ENCODE peak calls at places on chromosomes 11 and 22, in four cellular contexts. C, G, U and B are unnamed samples.

GRCh38 chr11:59787816-59788215 is 22.8 kb downstream of the MRPL16 start:
- DNase-seq in U (no peak), C (no peak), G (no peak), B (no peak)

GRCh38 chr22:48391171-48391711 is 1436.4 kb downstream of the BRD1 start:
- DNase-seq in C (no peak), G (peak; percentile 42), U (no peak), B (peak; percentile 49)

GRCh38 chr22:31142285-31142684 is 2.0 kb upstream of the PLA2G3 start:
- DNase-seq in C (no peak), U (no peak), G (no peak), B (no peak)

GRCh38 chr22:32466496-32466895 is 2.2 kb upstream of the BPIFC start:
- DNase-seq in G (no peak), C (no peak), U (no peak), B (no peak)

GRCh38 chr22:19818264-19819208 is 36.1 kb downstream of the GNB1L start:
- DNase-seq in G (peak; percentile 63), C (no peak), U (no peak), B (peak; percentile 71)

GRCh38 chr11:120025606-120026335 is 112.1 kb downstream of the TRIM29 start:
- DNase-seq in C (no peak), G (peak; percentile 85), U (no peak), B (no peak)

GRCh38 chr22:21766933-21767462 is 31.4 kb upstream of the YPEL1 start:
- DNase-seq in U (no peak), G (no peak), C (peak; percentile 76), B (no peak)

GRCh38 chr11:9838961-9839360 is 175.1 kb downstream of the SWAP70 start:
- DNase-seq in C (no peak), U (no peak), G (no peak), B (no peak)

GRCh38 chr11:2643746-2644145 is 56.0 kb downstream of the KCNQ1OT1 start:
- DNase-seq in U (no peak), G (no peak), C (no peak), B (no peak)

GRCh38 chr11:103358251-103358650 is 249.0 kb downstream of the DYNC2H1 start:
- DNase-seq in U (no peak), G (no peak), C (no peak), B (no peak)

GRCh38 chr11:77125191-77125590 is 2.9 kb upstream of the MYO7A start:
- DNase-seq in G (no peak), U (no peak), C (no peak), B (no peak)

GRCh38 chr11:17063171-17064002 is 14.1 kb downstream of the RPS13 start:
- DNase-seq in U (peak; percentile 46), C (peak; percentile 81), G (peak; percentile 27), B (no peak)

DNA sequence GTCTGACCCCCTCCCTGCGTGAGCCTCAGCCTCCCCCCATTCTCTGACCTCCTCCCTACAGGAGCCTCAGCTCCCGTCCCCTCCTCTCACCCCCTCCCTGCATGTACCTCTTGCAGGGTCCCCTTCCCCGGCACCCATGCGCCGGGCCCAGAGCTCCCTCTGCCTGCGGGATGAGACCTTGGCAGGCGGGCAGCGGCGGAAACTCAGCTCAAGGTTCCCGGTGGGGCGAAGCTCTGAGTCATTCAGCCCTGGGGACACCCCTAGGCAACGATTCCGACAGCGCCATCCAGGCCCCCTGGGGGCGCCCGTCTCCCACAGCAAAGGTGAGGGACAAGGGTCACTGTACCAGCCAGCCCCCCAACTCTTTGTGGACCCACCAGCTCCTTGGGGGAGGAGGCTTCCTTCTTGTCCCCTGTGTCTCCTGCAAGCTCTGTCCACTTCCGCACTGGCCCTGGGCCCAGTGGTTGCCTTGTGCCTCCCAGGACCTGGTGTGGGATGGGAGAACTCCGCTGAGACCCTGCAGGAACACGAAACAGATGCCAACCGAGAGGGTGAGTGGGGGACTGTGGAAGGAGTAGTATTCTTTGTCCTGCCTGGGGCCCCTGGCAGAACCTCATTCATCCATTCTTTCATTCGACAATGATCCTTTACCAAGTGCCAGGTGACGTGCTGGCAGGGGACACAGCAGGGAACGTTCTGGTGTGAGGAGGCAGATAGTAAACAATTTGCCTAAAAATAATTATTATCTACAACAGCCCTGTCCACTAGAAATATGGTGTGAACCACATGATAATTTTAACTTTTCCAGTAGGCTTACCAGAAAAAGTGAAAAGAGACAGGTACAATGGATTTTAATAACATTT is 3.7 kb upstream of the RPS6KA4 start:
- DNase-seq in U (peak; percentile 77), C (peak; percentile 92), G (peak; percentile 89), B (no peak)
- H3K4me3 ChIP-seq in U (peak overlapping the region; percentile 29), C (peak overlapping the region; percentile 21), G (peak overlapping the region; percentile 22), B (peak overlapping the region; percentile 19)

GRCh38 chr11:33536178-33536577 is 164.4 kb downstream of the C11orf91 start:
- DNase-seq in G (no peak), U (no peak), C (no peak), B (no peak)
- TF ChIP-seq POLR2AphosphoS5 in G (no peak), U (no peak), C (no peak), B (no peak)

DNA sequence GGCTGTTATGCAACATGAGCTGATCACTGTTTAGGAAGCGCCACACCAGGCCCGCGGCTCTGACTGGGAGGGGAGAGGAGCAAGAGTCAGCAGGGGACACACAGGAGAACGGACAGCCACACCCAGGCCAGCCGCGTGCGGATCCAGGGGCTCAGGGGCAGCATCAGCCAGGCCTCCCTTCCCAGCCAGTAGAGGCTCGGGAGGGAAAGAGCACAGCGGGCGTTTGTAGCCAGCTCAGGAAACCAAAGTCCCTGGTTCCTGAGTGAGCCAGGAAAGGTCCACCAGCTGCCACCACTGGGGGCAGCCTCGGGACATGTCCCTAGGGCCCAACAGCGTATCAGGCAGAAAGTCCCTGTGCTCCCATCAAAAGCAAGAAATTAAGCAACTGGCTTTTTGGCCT is 71.8 kb upstream of the PITPNB start:
- DNase-seq in C (no peak), G (no peak), U (peak; percentile 61), B (peak; percentile 77)
- H3K4me3 ChIP-seq in C (no peak overlapping the region), G (no peak overlapping the region), U (no peak overlapping the region), B (no peak overlapping the region)

DNA sequence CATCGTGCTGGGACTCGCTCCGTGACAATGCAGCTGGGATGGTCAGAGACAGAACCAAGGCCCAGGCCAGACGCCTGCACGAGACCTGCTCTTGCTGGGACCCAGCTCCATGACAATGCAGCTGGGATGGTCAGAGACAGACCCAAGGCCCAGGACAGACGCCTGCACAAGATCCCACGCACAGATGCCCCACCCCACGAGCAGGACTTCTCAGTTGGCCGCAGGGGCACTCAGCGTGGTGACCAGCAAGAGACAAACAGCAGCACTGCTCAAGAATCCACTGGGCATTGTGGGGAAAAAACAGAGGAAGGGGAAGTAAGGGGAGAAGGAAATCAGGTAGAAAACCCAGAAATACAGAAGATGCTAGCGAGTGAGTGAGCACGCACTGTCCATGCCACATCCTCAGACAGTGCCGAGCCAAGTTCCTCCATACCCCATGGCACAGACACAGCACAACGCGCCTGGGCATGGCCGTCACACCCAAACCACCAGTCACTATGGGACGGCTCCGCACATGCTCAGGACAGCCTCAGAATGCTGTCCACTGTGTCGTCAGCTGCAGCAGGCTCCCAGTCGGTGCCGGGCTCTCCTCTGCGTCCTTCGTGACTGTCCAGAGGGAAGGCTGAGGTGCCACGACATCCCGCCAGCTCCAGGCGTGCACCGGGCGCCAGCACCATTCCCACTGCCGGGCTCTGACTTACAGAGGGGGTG is 44.5 kb downstream of the BRD1 start:
- DNase-seq in G (peak; percentile 54), U (no peak), C (no peak), B (no peak)
- TF ChIP-seq POLR2AphosphoS5 in G (no peak), U (no peak), C (no peak), B (no peak)